ENCODE peak calls at places on chromosome 9, in five cellular contexts. F is retinal pigment epithelial cell, P is GM23338, V is lung, T is GM23248. Y is an unnamed sample.

GRCh38 chr9:27437652-27438373 is 86.3 kb upstream of the IFNK start:
- DNase-seq in F (no peak), P (no peak), V (no peak), T (peak), Y (no peak)

GRCh38 chr9:100028201-100028784 is 70.5 kb downstream of the ERP44 start:
- DNase-seq in F (peak), P (peak), V (peak), T (peak), Y (peak)

GRCh38 chr9:93678199-93679019 is 102.0 kb downstream of the PHF2 start:
- DNase-seq in F (no peak), P (no peak), V (no peak), T (no peak), Y (no peak)

GRCh38 chr9:122180633-122181032 is 20.9 kb downstream of the MORN5 start:
- DNase-seq in F (peak), P (no peak), V (no peak), T (peak), Y (no peak)

GRCh38 chr9:88657893-88658292 is 122.9 kb downstream of the NXNL2 start:
- DNase-seq in F (no peak), P (no peak), V (no peak), T (peak), Y (no peak)

GRCh38 chr9:3032898-3033297 is 189.0 kb upstream of the PUM3 start:
- DNase-seq in F (no peak), P (no peak), V (no peak), T (no peak), Y (no peak)

GRCh38 chr9:31336841-31337240 is 1047.6 kb upstream of the ACO1 start:
- DNase-seq in F (no peak), P (no peak), V (no peak), T (no peak), Y (no peak)

GRCh38 chr9:69122086-69122390 is 52.0 kb upstream of the TJP2 start:
- DNase-seq in F (no peak), P (peak), V (peak), T (peak), Y (no peak)

GRCh38 chr9:92426501-92426900 is 2.2 kb upstream of the OMD start:
- DNase-seq in F (no peak), P (no peak), V (no peak), T (no peak), Y (peak)

GRCh38 chr9:123929177-123929869 is 603 bp downstream of the DENND1A start:
- DNase-seq in F (no peak), P (peak), V (no peak), T (no peak), Y (no peak)

GRCh38 chr9:100092066-100092465 is 6.7 kb downstream of the ERP44 start:
- DNase-seq in F (no peak), P (no peak), V (no peak), T (no peak), Y (no peak)

GRCh38 chr9:107214915-107215314 is 68.2 kb upstream of the RAD23B start:
- DNase-seq in F (no peak), P (no peak), V (no peak), T (peak), Y (no peak)

GRCh38 chr9:37425298-37425752 is 2.8 kb downstream of the GRHPR start:
- DNase-seq in F (no peak), P (no peak), V (no peak), T (no peak), Y (no peak)

GRCh38 chr9:97562542-97562941 is 61.1 kb downstream of the TMOD1 start:
- DNase-seq in F (no peak), P (no peak), V (no peak), T (no peak), Y (no peak)

GRCh38 chr9:37381094-37381741 is 41.3 kb upstream of the GRHPR start:
- DNase-seq in F (no peak), P (no peak), V (no peak), T (no peak), Y (no peak)

GRCh38 chr9:119802621-119803020 is 433.4 kb upstream of the BRINP1 start:
- DNase-seq in F (peak), P (peak), V (no peak), T (peak), Y (no peak)

GRCh38 chr9:121778252-121779225 is 127.1 kb downstream of the DAB2IP start:
- DNase-seq in F (no peak), P (no peak), V (no peak), T (no peak), Y (no peak)

GRCh38 chr9:87310827-87311564 is 186.7 kb upstream of the DAPK1 start:
- DNase-seq in F (no peak), P (no peak), V (no peak), T (no peak), Y (peak)

GRCh38 chr9:76943071-76943470 is 37.2 kb upstream of the PRUNE2 start:
- DNase-seq in F (no peak), P (no peak), V (no peak), T (no peak), Y (no peak)

GRCh38 chr9:111759762-111760639 is 34.7 kb downstream of the SHOC1 start:
- DNase-seq in F (peak), P (peak), V (peak), T (peak), Y (peak)

GRCh38 chr9:6247266-6247665 is 31.7 kb downstream of the IL33 start:
- DNase-seq in F (no peak), P (no peak), V (no peak), T (peak), Y (no peak)

GRCh38 chr9:120418315-120418714 is 161.7 kb downstream of the CDK5RAP2 start:
- DNase-seq in F (no peak), P (no peak), V (no peak), T (no peak), Y (no peak)

GRCh38 chr9:74729129-74729710 is 158.5 kb downstream of the TRPM6 start:
- DNase-seq in F (no peak), P (no peak), V (no peak), T (peak), Y (no peak)

GRCh38 chr9:110996436-110997224 is 41.6 kb downstream of the LPAR1 start:
- DNase-seq in F (no peak), P (no peak), V (peak), T (peak), Y (no peak)

GRCh38 chr9:135641745-135642144 is 2.4 kb upstream of the GLT6D1 start:
- DNase-seq in F (no peak), P (no peak), V (no peak), T (no peak), Y (no peak)

GRCh38 chr9:81787747-81788632 is 98.6 kb upstream of the TLE1 start:
- DNase-seq in F (peak), P (no peak), V (peak), T (peak), Y (no peak)

GRCh38 chr9:4055055-4055454 is 244.8 kb downstream of the GLIS3 start:
- DNase-seq in F (no peak), P (no peak), V (no peak), T (no peak), Y (no peak)

GRCh38 chr9:14769235-14769580 is 46.7 kb upstream of the CER1 start:
- DNase-seq in F (no peak), P (peak), V (no peak), T (peak), Y (no peak)

GRCh38 chr9:38233796-38234355 is 158.6 kb upstream of the ALDH1B1 start:
- DNase-seq in F (no peak), P (no peak), V (no peak), T (no peak), Y (no peak)

GRCh38 chr9:76216161-76216649 is 178.0 kb downstream of the RFK start:
- DNase-seq in F (peak), P (no peak), V (no peak), T (peak), Y (no peak)

GRCh38 chr9:121707477-121708424 is 56.3 kb downstream of the DAB2IP start:
- DNase-seq in F (no peak), P (no peak), V (no peak), T (peak), Y (peak)

GRCh38 chr9:76034049-76034448 is 143.6 kb downstream of the PCSK5 start:
- DNase-seq in F (no peak), P (no peak), V (no peak), T (no peak), Y (no peak)

GRCh38 chr9:23824241-23825142 is 1.5 kb downstream of the ELAVL2 start:
- DNase-seq in F (no peak), P (peak), V (no peak), T (peak), Y (no peak)

GRCh38 chr9:4982720-4983482 is 2.2 kb upstream of the JAK2 start:
- DNase-seq in F (no peak), P (no peak), V (no peak), T (no peak), Y (no peak)

GRCh38 chr9:121447341-121447834 is 52.3 kb downstream of the GGTA1 start:
- DNase-seq in F (no peak), P (no peak), V (no peak), T (peak), Y (peak)

GRCh38 chr9:74760031-74760700 is 127.6 kb downstream of the TRPM6 start:
- DNase-seq in F (peak), P (no peak), V (no peak), T (peak), Y (no peak)

DNA sequence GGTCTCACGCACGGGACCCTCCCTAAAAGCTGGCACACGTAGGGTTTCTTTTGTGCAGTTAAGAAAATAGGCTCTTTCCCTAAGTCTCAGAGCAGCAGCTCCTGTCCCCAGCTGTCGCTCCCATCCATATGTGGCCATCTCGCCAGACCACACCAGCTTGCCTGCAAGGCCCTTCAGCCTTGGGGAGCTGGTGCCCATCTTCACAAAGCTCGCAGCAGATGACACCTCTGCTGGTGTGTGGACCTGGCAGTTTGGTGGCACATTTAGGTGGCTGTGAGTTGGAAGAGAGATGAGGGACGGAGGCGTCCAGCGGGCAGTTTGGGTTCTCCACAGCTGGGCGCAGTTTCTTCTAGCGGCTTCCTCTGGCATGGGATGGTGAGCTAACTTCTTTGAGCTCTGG is 239.0 kb downstream of the FANCC start:
- DNase-seq in F (no peak), P (no peak), V (no peak), T (no peak), Y (no peak)
- H3K4me3 ChIP-seq in F (no peak), P (no peak), V (no peak), T (no peak), Y (no peak)

DNA sequence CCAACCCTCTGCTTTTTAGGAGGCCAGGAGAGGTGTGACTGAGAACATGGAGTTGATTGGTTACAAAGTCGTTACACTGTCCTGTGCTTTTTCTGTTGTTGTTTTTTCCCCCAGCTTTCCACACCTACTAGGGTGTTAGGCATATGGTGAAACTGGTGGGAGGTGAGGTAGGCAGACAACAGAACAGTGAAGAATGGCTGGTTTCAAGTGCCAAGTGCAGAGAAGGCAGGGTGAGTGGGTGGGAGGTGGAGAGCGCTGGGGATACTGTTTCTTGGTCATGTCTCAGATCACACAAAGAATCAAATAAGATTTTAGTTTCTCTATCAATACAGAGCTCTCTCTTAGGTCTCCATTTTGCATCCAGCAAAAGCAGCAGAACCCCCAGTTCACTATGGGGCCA is 2.2 kb upstream of the SPTAN1 start:
- DNase-seq in F (no peak), P (no peak), V (no peak), T (peak), Y (no peak)
- H3K4me3 ChIP-seq in F (no peak), P (no peak), V (no peak), T (peak), Y (no peak)

DNA sequence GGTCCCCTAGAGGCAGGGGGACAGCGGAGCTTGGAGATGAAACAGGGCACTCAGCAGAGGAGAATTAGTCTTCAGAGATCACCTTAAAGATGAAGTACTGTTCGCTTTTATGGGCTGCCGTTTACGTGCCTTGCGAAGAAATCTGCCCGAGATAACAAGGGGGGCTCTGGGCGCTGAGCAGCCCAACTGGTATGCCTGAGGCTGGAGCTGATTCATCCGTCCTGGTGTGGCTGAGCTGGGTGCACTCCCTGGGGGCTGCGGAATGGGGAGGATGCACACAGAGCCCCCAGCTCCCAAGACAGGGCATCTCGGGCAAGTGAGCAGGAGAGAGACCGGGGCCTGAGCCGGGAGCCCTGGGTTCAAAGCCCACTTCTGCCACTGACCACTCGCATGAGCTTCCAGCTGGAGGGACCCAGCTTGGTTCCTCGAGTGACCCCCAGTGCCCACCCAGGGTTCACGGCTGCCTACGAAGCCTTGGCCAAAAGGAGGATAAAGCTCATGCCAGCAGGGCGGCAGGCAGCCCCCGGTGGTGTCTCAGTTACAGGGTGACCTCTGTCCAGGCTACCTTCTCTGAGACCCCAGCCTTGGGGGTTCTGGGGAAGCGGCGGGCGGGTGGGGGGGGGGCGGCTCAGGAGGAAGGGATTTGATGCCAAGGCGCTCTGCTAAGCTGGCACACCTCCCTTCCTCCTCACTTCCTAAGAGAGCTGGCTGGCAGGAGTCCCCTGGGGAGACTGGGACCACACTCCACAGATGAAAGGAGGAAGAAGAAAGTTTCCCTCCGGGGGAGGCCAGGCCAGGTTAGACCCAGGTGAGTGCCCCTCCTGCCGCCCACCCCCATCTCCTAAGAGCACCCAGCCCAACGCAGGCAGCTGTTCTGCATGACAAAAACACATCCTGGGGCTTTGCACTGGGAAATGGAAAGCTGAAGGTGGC is 5.7 kb downstream of the FIBCD1 start:
- DNase-seq in F (no peak), P (peak), V (no peak), T (peak), Y (no peak)
- H3K4me3 ChIP-seq in F (no peak), P (peak), V (no peak), T (peak), Y (no peak)

DNA sequence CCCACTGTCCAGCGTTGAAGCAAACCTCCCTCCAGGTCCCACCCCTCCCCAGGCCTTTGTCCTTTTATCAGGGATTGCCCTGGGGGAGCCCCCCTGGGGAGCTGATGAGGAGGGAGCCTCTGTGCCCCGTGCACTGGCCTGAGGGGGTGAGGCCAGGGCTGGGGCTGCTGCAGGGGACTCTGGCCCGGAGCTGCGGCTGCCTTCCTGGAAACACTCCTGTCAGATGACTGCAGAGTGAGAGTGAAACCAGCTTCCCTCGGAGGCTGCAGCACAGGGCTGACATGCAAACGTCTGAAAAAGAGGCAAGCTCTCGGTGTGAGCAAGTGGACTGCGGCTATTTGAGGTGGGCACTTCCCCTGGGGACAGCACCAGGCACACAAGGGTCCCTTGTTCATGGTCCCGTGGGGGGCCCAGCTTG is 4.6 kb upstream of the TRAF2 start:
- DNase-seq in F (no peak), P (no peak), V (no peak), T (peak), Y (no peak)
- H3K4me3 ChIP-seq in F (no peak), P (no peak), V (no peak), T (no peak), Y (no peak)

DNA sequence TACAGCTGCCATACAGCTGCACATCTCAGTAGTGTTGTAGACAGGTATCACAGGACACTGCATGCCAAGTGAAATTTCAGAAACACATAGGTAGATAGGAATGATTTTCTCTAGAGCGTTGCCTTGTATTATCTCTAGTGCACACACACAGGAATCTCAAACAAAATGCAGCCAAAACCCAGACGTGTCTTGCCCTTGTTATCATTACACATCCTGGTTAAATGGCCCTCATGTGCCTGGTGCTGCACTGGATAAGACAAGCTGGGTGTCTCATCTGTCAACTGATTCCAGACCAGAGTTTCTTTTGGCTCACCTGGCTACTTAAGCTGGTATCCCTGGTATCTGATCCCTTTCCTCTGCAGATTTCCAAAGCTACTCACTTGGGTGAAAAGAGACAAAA is 59.7 kb downstream of the SAXO1 start:
- DNase-seq in F (no peak), P (no peak), V (no peak), T (no peak), Y (no peak)
- H3K4me3 ChIP-seq in F (no peak), P (no peak), V (no peak), T (no peak), Y (no peak)

DNA sequence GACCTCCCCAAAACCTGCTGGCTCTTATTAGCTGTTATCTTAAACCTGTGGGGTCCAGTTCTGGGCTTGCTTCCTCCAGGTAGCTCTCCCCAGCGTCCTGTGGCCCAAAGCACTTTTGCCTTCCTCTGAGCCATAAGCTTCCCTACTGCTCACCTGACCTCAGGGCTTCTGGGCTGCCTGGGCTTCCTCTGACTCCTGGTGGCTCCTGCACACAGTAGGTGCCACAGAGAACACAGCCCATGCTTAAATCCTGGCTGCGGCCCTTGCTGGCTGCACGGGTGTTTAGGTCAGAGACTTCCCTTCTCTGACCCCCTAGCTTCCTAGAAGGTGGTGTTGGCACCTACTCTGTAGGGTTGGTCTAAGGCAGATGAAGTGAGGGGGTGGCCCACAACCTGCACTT is 2.5 kb downstream of the RALGDS start:
- DNase-seq in F (no peak), P (no peak), V (no peak), T (no peak), Y (no peak)
- H3K4me3 ChIP-seq in F (no peak), P (no peak), V (no peak), T (no peak), Y (no peak)

GRCh38 chr9:22008662-22009562 is at the start of gene CDKN2B:
- DNase-seq in F (peak), P (peak), V (peak), T (peak), Y (no peak)

GRCh38 chr9:22005083-22005699 is 3.9 kb downstream of the CDKN2B start:
- DNase-seq in F (no peak), P (peak), V (no peak), T (no peak), Y (no peak)

GRCh38 chr9:22005700-22006605 is 3.2 kb downstream of the CDKN2B start:
- DNase-seq in F (no peak), P (peak), V (no peak), T (no peak), Y (no peak)

GRCh38 chr9:22010881-22011625 is 1.9 kb upstream of the CDKN2B start:
- DNase-seq in F (no peak), P (peak), V (no peak), T (peak), Y (no peak)

DNA sequence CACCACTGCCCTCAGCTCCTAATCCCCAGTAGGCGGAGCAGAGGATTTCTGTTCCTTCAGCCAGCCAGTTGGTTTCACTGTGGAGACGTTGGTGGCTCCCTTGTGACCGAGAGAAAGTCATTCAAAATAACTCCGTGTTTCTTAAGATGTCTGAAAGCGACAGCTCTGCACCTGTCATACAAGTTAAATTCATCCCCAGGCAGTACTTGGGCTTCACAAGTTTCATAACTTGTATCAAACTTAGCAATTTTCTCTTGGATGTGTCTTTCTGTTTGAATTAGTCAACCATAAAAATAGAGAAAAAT is 410 bp upstream of the CDKN2B start:
- DNase-seq in F (no peak), P (no peak), V (no peak), T (no peak), Y (no peak)
- H3K4me3 ChIP-seq in F (peak), P (peak), V (no peak), T (peak), Y (no peak)

DNA sequence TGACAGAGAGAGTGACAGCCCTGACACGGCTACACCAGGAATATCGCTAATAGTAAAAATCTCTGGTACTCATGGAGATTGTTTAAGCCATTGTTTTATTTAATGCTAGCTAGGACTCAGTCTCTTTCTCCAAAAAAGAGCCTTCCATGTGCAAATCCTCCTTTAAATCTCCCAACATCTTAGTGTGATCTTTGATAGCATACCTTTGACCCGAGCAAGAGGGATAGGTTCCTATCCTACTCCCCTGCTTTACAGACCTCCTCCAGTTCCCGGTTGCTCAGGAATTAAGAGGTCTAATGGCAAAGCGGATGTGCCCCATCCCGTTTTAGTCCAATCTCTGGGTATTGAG is 663 bp upstream of the FRMD3 start:
- DNase-seq in F (no peak), P (peak), V (no peak), T (no peak), Y (no peak)
- H3K4me3 ChIP-seq in F (peak), P (peak), V (no peak), T (peak), Y (peak)